ENCODE peak calls at places on chromosomes 13 and 19, in five cellular contexts. E, R, U, A and B are unnamed samples.

GRCh38 chr19:34639491-34640085 is 37.4 kb downstream of the SCGB2B2 start:
- DNase-seq in U (peak), E (peak), R (peak), A (peak), B (no peak)

GRCh38 chr13:44470623-44471562 is 97.3 kb downstream of the SERP2 start:
- DNase-seq in R (peak), A (no peak), U (no peak), E (peak), B (no peak)

GRCh38 chr19:46381346-46381745 is 32.0 kb downstream of the CCDC8 start:
- DNase-seq in R (no peak), U (no peak), E (no peak), A (no peak), B (no peak)

GRCh38 chr19:5775668-5776309 is 8.8 kb downstream of the PRR22 start:
- DNase-seq in A (no peak), U (no peak), R (no peak), E (no peak), B (no peak)

GRCh38 chr19:34034318-34034846 is 137.9 kb upstream of the LSM14A start:
- DNase-seq in A (no peak), U (no peak), R (no peak), E (no peak), B (no peak)

GRCh38 chr13:106089251-106089940 is 446.1 kb downstream of the EFNB2 start:
- DNase-seq in U (no peak), R (no peak), E (no peak), A (no peak), B (no peak)

GRCh38 chr13:110138009-110138699 is 168.8 kb downstream of the COL4A1 start:
- DNase-seq in U (peak), A (peak), R (peak), E (peak), B (no peak)

GRCh38 chr13:99421271-99421670 is 80.0 kb upstream of the TM9SF2 start:
- DNase-seq in A (no peak), U (no peak), R (no peak), E (no peak), B (no peak)

GRCh38 chr19:49890349-49891311 is 6.1 kb downstream of the IL4I1 start:
- DNase-seq in U (no peak), E (peak), R (no peak), A (peak), B (peak)

GRCh38 chr19:14370169-14370998 is 10.9 kb upstream of the ADGRE5 start:
- DNase-seq in A (no peak), R (no peak), E (peak), U (no peak), B (no peak)

GRCh38 chr19:29565171-29565570 is 39.4 kb downstream of the VSTM2B start:
- DNase-seq in R (no peak), A (no peak), E (no peak), U (no peak), B (no peak)

GRCh38 chr19:17420267-17420924 is 549 bp downstream of the MVB12A start:
- DNase-seq in E (peak), R (no peak), A (peak), U (no peak), B (peak)

GRCh38 chr13:103277099-103277498 is 210.9 kb upstream of the SLC10A2 start:
- DNase-seq in A (no peak), U (peak), E (no peak), R (no peak), B (no peak)

GRCh38 chr13:46295531-46296464 is 84.1 kb downstream of the LRRC63 start:
- DNase-seq in R (no peak), A (no peak), E (no peak), U (peak), B (no peak)

GRCh38 chr19:52685811-52686210 is 47.7 kb upstream of the ZNF83 start:
- DNase-seq in U (no peak), E (no peak), A (no peak), R (no peak), B (no peak)

GRCh38 chr13:98447881-98448641 is 128.8 kb downstream of the STK24 start:
- DNase-seq in R (no peak), U (no peak), A (peak), E (peak), B (no peak)

GRCh38 chr13:46489586-46490023 is 63.4 kb upstream of the LRCH1 start:
- DNase-seq in A (no peak), R (no peak), E (no peak), U (no peak), B (no peak)

GRCh38 chr13:89361909-89362308 is 1690.7 kb downstream of the SLITRK5 start:
- DNase-seq in R (no peak), U (no peak), E (no peak), A (no peak), B (no peak)

GRCh38 chr19:46392252-46392801 is 21.0 kb downstream of the CCDC8 start:
- DNase-seq in A (no peak), R (no peak), E (no peak), U (no peak), B (no peak)

GRCh38 chr19:6042776-6043726 is 65.1 kb upstream of the RANBP3 start:
- DNase-seq in U (no peak), R (no peak), A (no peak), E (no peak), B (peak)

GRCh38 chr19:33819875-33820781 is 23.5 kb downstream of the KCTD15 start:
- DNase-seq in E (peak), A (peak), U (no peak), R (peak), B (peak)

GRCh38 chr13:38866649-38867048 is 124.0 kb downstream of the STOML3 start:
- DNase-seq in E (no peak), U (no peak), R (peak), A (no peak), B (no peak)

GRCh38 chr19:13846533-13847032 is 30.4 kb upstream of the NANOS3 start:
- DNase-seq in R (peak), U (peak), A (peak), E (peak), B (no peak)

GRCh38 chr19:33683881-33684549 is 62.3 kb downstream of the CHST8 start:
- DNase-seq in A (no peak), E (no peak), U (no peak), R (peak), B (peak)

GRCh38 chr19:43464089-43464775 is 1.2 kb downstream of the LYPD3 start:
- DNase-seq in A (peak), E (peak), U (no peak), R (no peak), B (peak)

GRCh38 chr19:45303269-45304060 is 19.2 kb downstream of the CKM start:
- DNase-seq in E (no peak), U (no peak), R (no peak), A (no peak), B (no peak)

GRCh38 chr13:57409656-57410055 is 221.9 kb upstream of the PCDH17 start:
- DNase-seq in U (no peak), E (no peak), A (no peak), R (no peak), B (no peak)

GRCh38 chr19:1171755-1172352 is 2.2 kb downstream of the SBNO2 start:
- DNase-seq in E (no peak), A (no peak), U (no peak), R (no peak), B (no peak)
- TF ChIP-seq TAF1 in E (no peak), A (no peak), U (no peak), R (no peak), B (no peak)

GRCh38 chr19:50909240-50910070 is 1.7 kb downstream of the KLK4 start:
- DNase-seq in A (peak), R (peak), U (no peak), E (peak), B (peak)
- TF ChIP-seq CHD2 in A (no peak), R (no peak), U (no peak), E (no peak), B (no peak)

DNA sequence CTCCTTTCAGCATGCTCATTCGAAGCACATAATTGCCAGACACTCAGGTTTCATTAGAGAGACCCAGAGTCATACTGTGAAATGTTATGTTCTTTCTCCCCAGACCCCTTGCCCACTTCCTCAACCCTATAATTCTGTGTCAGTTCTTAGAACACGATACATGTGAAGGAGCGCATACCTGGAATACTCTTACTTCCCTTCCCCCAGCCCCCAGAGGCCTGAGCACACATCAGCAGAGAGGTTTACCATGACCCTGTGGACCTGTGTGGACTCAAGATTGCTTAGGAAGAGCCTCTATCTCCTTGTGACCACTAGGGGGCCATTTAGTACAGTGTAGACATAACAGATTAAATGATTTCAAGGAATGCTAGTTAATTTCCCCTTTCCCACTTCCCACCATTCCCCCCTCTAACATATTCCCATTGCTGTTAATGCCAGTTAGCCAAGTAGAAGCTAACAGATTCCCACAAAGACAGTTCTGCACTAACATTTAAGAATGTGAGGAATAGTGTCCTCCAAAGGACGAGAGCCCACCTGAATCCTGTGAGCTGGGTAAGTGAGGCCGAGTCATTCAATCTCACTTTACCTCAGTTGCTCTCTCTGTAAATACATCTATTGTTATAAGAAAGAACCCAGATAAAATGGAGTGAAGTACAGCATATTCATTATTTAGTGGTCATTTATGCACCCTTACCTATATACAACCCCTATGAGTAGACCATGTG is 154.2 kb upstream of the MAB21L1 start:
- DNase-seq in E (peak), R (peak), A (peak), U (no peak), B (no peak)
- TF ChIP-seq SIN3A in E (no peak), R (no peak), A (no peak), U (no peak), B (no peak)

GRCh38 chr19:36604656-36605100 is 435 bp upstream of the ZNF382 start:
- DNase-seq in A (peak), E (no peak), R (peak), U (peak), B (no peak)

GRCh38 chr19:36605839-36606478 is 846 bp downstream of the ZNF382 start:
- DNase-seq in R (no peak), E (no peak), U (peak), A (no peak), B (no peak)

GRCh38 chr19:36605101-36605838 is at the start of gene ZNF382:
- DNase-seq in A (peak), U (peak), E (no peak), R (peak), B (no peak)
- TF ChIP-seq TAF1 in A (peak), U (no peak), E (no peak), R (peak), B (no peak)

DNA sequence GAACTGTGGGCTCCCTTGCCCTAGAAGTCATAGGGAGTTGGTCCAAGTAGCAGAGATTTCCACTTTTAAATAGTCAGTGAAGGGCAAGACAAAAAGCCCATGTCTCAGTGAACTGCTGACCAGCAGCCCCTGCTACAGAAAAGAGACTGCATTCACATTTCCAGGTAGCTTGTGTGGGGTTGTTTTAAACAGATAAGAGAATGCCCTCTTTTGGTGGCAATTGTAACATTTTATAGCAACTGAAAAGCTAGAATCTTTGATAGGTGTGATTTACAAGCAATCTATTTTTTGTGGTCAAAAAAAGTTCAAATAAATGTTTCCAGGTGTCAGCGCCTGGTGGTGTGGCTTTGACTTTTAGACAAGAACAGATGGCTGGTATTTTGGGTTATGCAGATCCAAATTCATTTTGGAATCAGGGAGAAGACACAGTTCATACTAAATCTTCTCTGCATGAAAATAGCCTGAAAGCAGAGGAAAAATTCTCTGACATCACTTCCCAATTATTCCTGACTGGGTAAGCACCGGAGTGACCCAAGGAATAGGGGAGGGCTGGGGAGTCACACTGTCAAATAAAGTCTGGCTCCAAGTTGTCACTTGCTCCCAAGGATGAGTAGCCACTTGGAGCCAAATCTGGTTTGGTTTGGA is 26.2 kb upstream of the GPR12 start:
- DNase-seq in R (no peak), E (no peak), A (no peak), U (no peak), B (no peak)
- TF ChIP-seq CHD2 in R (no peak), E (no peak), A (no peak), U (no peak), B (no peak)

GRCh38 chr13:36358352-36358751 is 12.2 kb upstream of the SPART start:
- DNase-seq in R (no peak), U (no peak), E (no peak), A (no peak), B (no peak)
- TF ChIP-seq SIN3A in R (no peak), U (no peak), E (no peak), A (no peak), B (no peak)